ENCODE peak calls at places on chromosomes 16 and 17, in seven cellular contexts. W, L, R, G, C, M and H are unnamed samples. For H3K4me1 and H3K27me3, the result is how much of the 10 kb centered on the place peaks cover.

GRCh38 chr17:49996495-49997255 is 1.7 kb upstream of the DLX3 start:
- DNase-seq in R (peak), G (peak), L (peak), M (no peak), C (no peak), W (peak), H (peak)

GRCh38 chr17:53141731-53142130 is 681.0 kb upstream of the KIF2B start:
- DNase-seq in C (no peak), R (no peak), G (no peak), M (no peak), W (no peak), L (no peak), H (no peak)

GRCh38 chr16:11833951-11834695 is 17.2 kb downstream of the RSL1D1 start:
- DNase-seq in C (no peak), W (no peak), G (no peak), L (no peak), M (no peak), R (no peak), H (no peak)

GRCh38 chr17:1882836-1883235 is 53.0 kb downstream of the RPA1 start:
- DNase-seq in R (peak), C (no peak), L (no peak), G (no peak), M (no peak), W (no peak), H (no peak)

GRCh38 chr17:43774304-43775250 is 4.2 kb downstream of the DUSP3 start:
- DNase-seq in R (no peak), M (no peak), C (no peak), W (no peak), G (no peak), L (no peak), H (no peak)

GRCh38 chr16:27402964-27403600 is 1.1 kb downstream of the IL21R start:
- DNase-seq in W (no peak), L (peak), C (no peak), R (no peak), G (no peak), M (no peak), H (no peak)

GRCh38 chr16:57514891-57515600 is 21.3 kb downstream of the CCDC102A start:
- DNase-seq in L (no peak), W (no peak), M (peak), R (no peak), G (no peak), C (no peak), H (no peak)

GRCh38 chr17:40317345-40317873 is 8.4 kb downstream of the RARA start:
- DNase-seq in W (no peak), L (peak), M (peak), C (peak), G (peak), R (no peak), H (no peak)

GRCh38 chr16:85324506-85324905 is 212.2 kb upstream of the CIBAR2 start:
- DNase-seq in M (no peak), G (no peak), C (no peak), W (no peak), R (no peak), L (no peak), H (no peak)

GRCh38 chr17:27546624-27547300 is 84.2 kb upstream of the LGALS9 start:
- DNase-seq in C (no peak), M (no peak), L (no peak), W (no peak), G (no peak), R (no peak), H (no peak)

GRCh38 chr17:20281860-20282259 is 185.5 kb downstream of the LGALS9B start:
- DNase-seq in M (no peak), L (no peak), G (no peak), R (peak), C (peak), W (no peak), H (peak)

GRCh38 chr16:2786061-2786825 is 1.1 kb downstream of the PRSS33 start:
- DNase-seq in M (peak), R (no peak), L (no peak), C (no peak), W (no peak), G (no peak), H (no peak)

GRCh38 chr16:85716680-85717038 is 27.9 kb upstream of the GINS2 start:
- DNase-seq in G (no peak), R (no peak), C (no peak), W (no peak), L (no peak), M (no peak), H (no peak)

GRCh38 chr17:39757931-39758873 is 20.5 kb downstream of the GRB7 start:
- DNase-seq in L (peak), W (no peak), C (no peak), G (no peak), M (peak), R (no peak), H (no peak)

GRCh38 chr16:67708368-67708771 is 10.7 kb downstream of the GFOD2 start:
- DNase-seq in L (no peak), R (no peak), W (no peak), G (no peak), C (no peak), M (peak), H (no peak)

GRCh38 chr17:70636517-70637133 is 467.3 kb downstream of the KCNJ2 start:
- DNase-seq in G (no peak), C (no peak), L (no peak), R (peak), M (no peak), W (no peak), H (no peak)

GRCh38 chr16:72073831-72074230 is 10.8 kb downstream of the HPR start:
- DNase-seq in W (peak), G (peak), R (peak), L (no peak), M (no peak), C (no peak), H (no peak)

GRCh38 chr17:8300226-8300625 is 5.0 kb upstream of the SLC25A35 start:
- DNase-seq in R (no peak), C (no peak), W (no peak), M (no peak), G (no peak), L (no peak), H (no peak)

GRCh38 chr17:47999612-48000011 is 28.7 kb downstream of the CDK5RAP3 start:
- DNase-seq in M (no peak), L (no peak), C (no peak), W (no peak), G (no peak), R (no peak), H (no peak)

GRCh38 chr16:10511829-10512228 is 68.6 kb downstream of the EMP2 start:
- DNase-seq in R (no peak), C (no peak), W (no peak), L (no peak), M (no peak), G (no peak), H (no peak)

GRCh38 chr17:63446218-63446980 is at the start of gene CYB561:
- DNase-seq in M (peak), R (peak), L (peak), C (peak), G (peak), W (peak), H (peak)

GRCh38 chr17:77700165-77700881 is 258.2 kb upstream of the TNRC6C start:
- DNase-seq in W (no peak), L (no peak), M (no peak), G (no peak), R (no peak), C (no peak), H (no peak)

GRCh38 chr17:31155208-31155810 is 60.5 kb downstream of the NF1 start:
- DNase-seq in R (no peak), W (no peak), L (no peak), G (no peak), C (no peak), M (no peak), H (no peak)

GRCh38 chr17:8384801-8385335 is 1.9 kb upstream of the RPL26 start:
- DNase-seq in M (no peak), G (no peak), L (no peak), R (no peak), W (no peak), C (no peak), H (no peak)

GRCh38 chr17:76078859-76079576 is at the start of gene ZACN:
- DNase-seq in L (no peak), W (no peak), G (no peak), R (no peak), C (no peak), M (no peak), H (no peak)

GRCh38 chr17:29027521-29027920 is 15.4 kb upstream of the PIPOX start:
- DNase-seq in R (no peak), M (no peak), G (no peak), C (no peak), L (no peak), W (no peak), H (no peak)

GRCh38 chr17:81538651-81539570 is 10.7 kb downstream of the FSCN2 start:
- DNase-seq in G (no peak), M (no peak), W (no peak), L (no peak), R (no peak), C (no peak), H (peak)

GRCh38 chr17:78390241-78391050 is 12.0 kb downstream of the PGS1 start:
- DNase-seq in L (no peak), W (no peak), G (no peak), R (no peak), M (peak), C (no peak), H (no peak)

GRCh38 chr17:39699818-39700147 is at the start of gene ERBB2:
- DNase-seq in M (peak), R (peak), G (peak), W (peak), L (no peak), C (peak), H (peak)

GRCh38 chr16:85462405-85463227 is 150.5 kb upstream of the GSE1 start:
- DNase-seq in C (peak), W (peak), M (no peak), R (no peak), L (peak), G (peak), H (peak)

GRCh38 chr17:3558603-3559269 is 1.1 kb upstream of the TRPV3 start:
- DNase-seq in M (no peak), W (no peak), L (peak), R (no peak), G (peak), C (peak), H (no peak)

GRCh38 chr16:2476741-2477140 is 1.8 kb downstream of the TBC1D24 start:
- DNase-seq in W (no peak), G (no peak), M (no peak), R (no peak), L (no peak), C (no peak), H (peak)

GRCh38 chr16:81601008-81601428 is 156.4 kb downstream of the CMIP start:
- DNase-seq in M (no peak), G (no peak), W (no peak), L (no peak), C (no peak), R (no peak), H (no peak)

GRCh38 chr16:85746431-85747227 is 4.3 kb downstream of the C16orf74 start:
- DNase-seq in G (no peak), L (no peak), C (no peak), M (no peak), W (no peak), R (no peak), H (no peak)

GRCh38 chr16:81765111-81765919 is 13.8 kb upstream of the PLCG2 start:
- DNase-seq in L (no peak), G (no peak), W (no peak), M (no peak), R (no peak), C (no peak), H (no peak)

GRCh38 chr17:78278139-78278741 is 46.8 kb downstream of the TMEM235 start:
- DNase-seq in R (no peak), L (no peak), G (no peak), W (no peak), C (no peak), M (no peak), H (no peak)

GRCh38 chr17:79950711-79951110 is 85.0 kb downstream of the TBC1D16 start:
- DNase-seq in G (no peak), C (no peak), M (peak), R (no peak), L (no peak), W (peak), H (peak)
- H3K4me1 ChIP-seq in G (under half), C (under half), M (under half), R (under half), L (under half), W (under half), H (under half)

DNA sequence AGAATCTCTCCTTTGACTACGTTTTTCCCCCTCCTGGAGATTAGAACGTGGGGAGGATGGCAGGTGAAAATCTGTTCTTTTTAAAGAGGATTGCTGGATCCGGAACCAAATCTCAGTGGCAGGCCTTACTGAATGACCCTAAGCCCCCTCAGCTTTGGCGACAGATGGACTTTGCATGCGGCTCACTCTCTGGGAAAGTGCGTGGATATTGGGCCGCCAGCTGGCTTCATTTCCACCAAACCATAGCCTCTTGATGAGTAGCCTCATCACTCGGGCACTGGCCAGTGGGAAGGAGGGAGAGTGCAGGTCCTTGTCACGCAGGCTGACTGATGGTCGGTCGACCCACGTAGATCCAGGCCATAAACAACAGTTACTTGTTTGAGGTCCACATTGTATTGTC is 31.3 kb upstream of the CCDC182 start:
- DNase-seq in L (no peak), M (no peak), R (no peak), W (no peak), C (no peak), G (no peak), H (no peak)
- H3K27me3 ChIP-seq in L (under half), M (under half), R (under half), W (under half), C (under half), G (under half), H (under half)

DNA sequence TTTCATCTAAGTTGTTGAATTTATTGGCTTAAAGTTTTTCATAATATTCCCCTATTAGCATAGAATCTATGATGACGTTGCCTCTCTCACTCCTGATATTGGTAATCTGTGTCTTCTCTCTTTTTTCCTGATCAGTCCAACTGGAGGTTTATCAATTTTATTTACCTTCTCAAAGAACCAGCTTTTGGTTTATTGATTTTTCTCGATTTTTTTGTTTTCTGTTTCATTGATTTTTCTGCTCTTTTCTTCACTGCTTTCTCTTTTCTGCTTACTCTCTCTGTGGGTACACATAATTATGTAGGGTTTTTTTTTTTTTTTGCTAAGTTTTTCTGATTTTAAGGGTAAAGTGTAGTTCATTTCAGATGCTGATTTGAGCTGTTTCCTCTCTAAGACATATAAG is 29.7 kb downstream of the MRTFB start:
- DNase-seq in W (no peak), R (no peak), L (no peak), G (no peak), C (no peak), M (no peak), H (no peak)
- H3K4me1 ChIP-seq in W (under half), R (under half), L (under half), G (half or more), C (under half), M (half or more), H (half or more)

GRCh38 chr17:22671110-22671509 is 978.8 kb downstream of the KCNJ18 start:
- DNase-seq in L (no peak), C (no peak), G (no peak), W (no peak), R (no peak), M (no peak), H (no peak)
- H3K27me3 ChIP-seq in L (under half), C (under half), G (under half), W (under half), R (under half), M (under half), H (under half)